ENCODE peak calls at places on chromosomes 4 and X, in eight cellular contexts. H, Y, J, Z, E, F, C and U are unnamed samples.

GRCh38 chr4:158065176-158065575 is 107.6 kb downstream of the GASK1B start:
- DNase-seq in C (no peak), H (no peak), Z (no peak), F (no peak), J (no peak), E (no peak), Y (peak; percentile 2), U (no peak)

GRCh38 chrX:125132274-125132673 is 187.4 kb upstream of the TEX13C start:
- DNase-seq in J (no peak), E (peak; percentile 14), Y (peak; percentile 1), C (no peak), H (no peak), Z (no peak), F (no peak), U (no peak)

GRCh38 chr4:92235741-92236140 is 68.0 kb upstream of the GRID2 start:
- DNase-seq in C (no peak), H (no peak), J (no peak), E (no peak), Z (no peak), F (no peak), Y (no peak), U (no peak)

GRCh38 chr4:112082954-112083586 is 62.2 kb upstream of the FAM241A start:
- DNase-seq in E (no peak), F (no peak), H (no peak), J (peak; percentile 9), Y (peak; percentile 94), Z (no peak), C (no peak), U (peak; percentile 52)

GRCh38 chr4:4323705-4324534 is 33.9 kb downstream of the ZBTB49 start:
- DNase-seq in F (no peak), J (no peak), Z (no peak), H (no peak), C (no peak), E (no peak), Y (no peak), U (no peak)

GRCh38 chr4:161249779-161250440 is 913.9 kb downstream of the FSTL5 start:
- DNase-seq in E (no peak), J (no peak), C (no peak), Y (no peak), Z (no peak), H (no peak), F (no peak), U (no peak)

GRCh38 chr4:146675171-146675570 is 36.5 kb downstream of the POU4F2 start:
- DNase-seq in F (no peak), Z (no peak), J (no peak), C (no peak), Y (no peak), E (no peak), H (no peak), U (no peak)

GRCh38 chr4:156193800-156194199 is 240.1 kb upstream of the CTSO start:
- DNase-seq in E (no peak), J (no peak), F (no peak), H (no peak), Y (no peak), Z (no peak), C (no peak), U (no peak)

GRCh38 chr4:25847329-25847728 is 15.5 kb downstream of the SEL1L3 start:
- DNase-seq in E (no peak), F (no peak), Y (no peak), J (no peak), Z (no peak), C (no peak), H (no peak), U (no peak)

GRCh38 chr4:75142377-75142776 is 209.5 kb downstream of the PARM1 start:
- DNase-seq in C (no peak), H (no peak), J (no peak), F (no peak), Y (peak; percentile 3), Z (no peak), E (no peak), U (no peak)

GRCh38 chrX:17922303-17922702 is 61.2 kb upstream of the RAI2 start:
- DNase-seq in E (no peak), F (peak; percentile 3), J (peak; percentile 10), C (peak; percentile 49), Y (no peak), H (no peak), Z (no peak), U (peak; percentile 23)

GRCh38 chr4:170464614-170465197 is 374.9 kb upstream of the AADAT start:
- DNase-seq in C (no peak), Y (no peak), F (no peak), E (no peak), H (no peak), Z (no peak), J (no peak), U (no peak)

GRCh38 chrX:71128915-71129765 is 10.7 kb downstream of the MED12 start:
- DNase-seq in H (peak; percentile 66), C (no peak), Y (peak; percentile 31), Z (peak; percentile 51), E (peak; percentile 72), F (no peak), J (peak; percentile 73), U (peak; percentile 74)

GRCh38 chr4:180542445-180543100 is 1700.6 kb upstream of the TENM3 start:
- DNase-seq in Y (peak; percentile 72), J (peak; percentile 40), F (no peak), Z (no peak), E (no peak), C (peak; percentile 52), H (no peak), U (no peak)

GRCh38 chrX:103730147-103730546 is 19.4 kb downstream of the TMEM31 start:
- DNase-seq in H (no peak), C (no peak), J (no peak), E (no peak), Z (no peak), F (no peak), Y (no peak), U (no peak)

GRCh38 chr4:183721207-183722081 is 62.4 kb downstream of the TRAPPC11 start:
- DNase-seq in H (peak; percentile 57), Y (no peak), E (peak; percentile 82), F (no peak), J (peak; percentile 80), Z (peak; percentile 75), C (no peak), U (peak; percentile 89)

GRCh38 chr4:793941-794621 is 31.8 kb downstream of the CPLX1 start:
- DNase-seq in H (peak; percentile 75), E (no peak), Z (no peak), Y (no peak), F (no peak), J (no peak), C (no peak), U (no peak)

GRCh38 chrX:22090181-22090580 is 58.1 kb downstream of the PHEX start:
- DNase-seq in F (no peak), Y (no peak), E (no peak), H (no peak), Z (no peak), J (no peak), C (no peak), U (no peak)